ENCODE peak calls at places on chromosomes 13 and 19, in ten cellular contexts. K is SW480; C is stimulated activated CD4-positive, alpha-beta T cell treated with anti-CD3 and anti-CD28 coated beads, Interleukin-4, amount 100 ng/mL, for 48 hours; F is aorta; R is activated naive CD4-positive, alpha-beta T cell treated with anti-CD3 and anti-CD28 coated beads, Interleukin-2, amount 50 U/mL, for 72 hours; L is AG10803; S is naive thymus-derived CD8-positive, alpha-beta T cell; H is cardiac muscle cell; B is stimulated activated CD8-positive, alpha-beta memory T cell treated with anti-CD3 and anti-CD28 coated beads, Interleukin-7, amount 100 ng/mL, for 1 hour; W is activated T-helper 2 cell treated with anti-CD3 and anti-CD28 coated beads, Interferon-gamma antibody, Interleukin-2, Interleukin-4, amounts not matched to agents 10 μg/mL and 5 μg/mL and 100 μg/mL, durations not matched to agents 14 hours and 24 hours and 36 hours. G is an unnamed sample.

GRCh38 chr19:3167533-3168272 is 10.9 kb upstream of the S1PR4 start:
- DNase-seq in L (no peak), S (no peak), H (no peak), F (peak; percentile 39), C (no peak), K (no peak), B (no peak), W (no peak), R (no peak), G (no peak)

GRCh38 chr13:44951184-44951583 is 38.1 kb downstream of the NUFIP1 start:
- DNase-seq in S (no peak), C (no peak), W (no peak), L (peak; percentile 25), R (no peak), H (no peak), K (no peak), B (no peak), F (no peak), G (peak; percentile 9)

GRCh38 chr13:26983533-26984315 is 187.9 kb downstream of the USP12 start:
- DNase-seq in C (no peak), R (no peak), S (no peak), L (no peak), W (no peak), H (no peak), K (no peak), F (no peak), B (no peak), G (no peak)

GRCh38 chr13:113638806-113639205 is 19.2 kb downstream of the ATP4B start:
- DNase-seq in H (no peak), W (no peak), B (no peak), L (no peak), F (peak; percentile 34), S (no peak), R (no peak), C (no peak), K (no peak), G (no peak)

GRCh38 chr13:51539887-51540286 is 44.4 kb upstream of the WDFY2 start:
- DNase-seq in F (no peak), H (peak; percentile 34), S (no peak), R (no peak), B (no peak), C (no peak), W (no peak), L (peak; percentile 61), K (no peak), G (no peak)

GRCh38 chr19:38417544-38418506 is 8.2 kb downstream of the RASGRP4 start:
- DNase-seq in C (peak; percentile 61), B (no peak), S (peak; percentile 21), R (peak; percentile 69), F (peak; percentile 86), K (peak; percentile 87), L (no peak), W (peak; percentile 67), H (peak; percentile 43), G (no peak)

GRCh38 chr13:79393564-79394249 is 12.3 kb downstream of the RBM26 start:
- DNase-seq in B (no peak), R (no peak), S (peak; percentile 35), H (no peak), C (no peak), F (no peak), K (no peak), L (no peak), W (peak; percentile 32), G (no peak)

GRCh38 chr13:24254151-24254810 is 55.1 kb upstream of the C1QTNF9 start:
- DNase-seq in R (peak; percentile 47), H (peak; percentile 74), W (peak; percentile 60), F (no peak), K (no peak), L (no peak), C (peak; percentile 48), B (peak; percentile 37), S (peak; percentile 68), G (no peak)

GRCh38 chr13:27667946-27668345 is 46.3 kb downstream of the POLR1D start:
- DNase-seq in C (no peak), S (no peak), L (no peak), F (no peak), K (no peak), B (no peak), W (no peak), R (no peak), H (peak; percentile 65), G (no peak)

GRCh38 chr13:90485441-90485840 is 862.0 kb upstream of the MIR17HG start:
- DNase-seq in L (peak; percentile 92), K (no peak), C (no peak), F (no peak), S (no peak), W (no peak), R (no peak), H (peak; percentile 75), B (no peak), G (no peak)

G was measured in SW 1271.